ENCODE peak calls at places on chromosomes 13 and 19, in six cellular contexts. Q is K562, U is GM12878, W is GM12892, F is H1, G is HepG2. N is an unnamed sample.
A peak's percentile ranks its signal among the peaks of the same experiment; 100 is the strongest.

GRCh38 chr13:98520674-98521449 is 56.0 kb downstream of the STK24 start:
- DNase-seq in Q (no peak), U (no peak), W (no peak), F (no peak), G (no peak), N (no peak)

GRCh38 chr19:33134571-33135041 is 2.7 kb downstream of the WDR88 start:
- DNase-seq in Q (peak; percentile 33), U (no peak), W (no peak), F (no peak), G (no peak), N (peak; percentile 41)

GRCh38 chr19:10419646-10420443 is 493 bp upstream of the PDE4A start:
- DNase-seq in Q (peak; percentile 96), U (no peak), W (no peak), F (peak; percentile 94), G (no peak), N (peak; percentile 53)

GRCh38 chr13:45623516-45624090 is 8.1 kb upstream of the ERICH6B start:
- DNase-seq in Q (peak; percentile 20), U (peak; percentile 21), W (no peak), F (no peak), G (peak; percentile 19), N (no peak)

GRCh38 chr19:4807188-4807587 is 15.7 kb downstream of the FEM1A start:
- DNase-seq in Q (no peak), U (no peak), W (no peak), F (no peak), G (no peak), N (no peak)

GRCh38 chr19:42352216-42352892 is 26.9 kb downstream of the MEGF8 start:
- DNase-seq in Q (peak; percentile 26), U (no peak), W (no peak), F (no peak), G (no peak), N (peak; percentile 58)

GRCh38 chr19:2511570-2511969 is 35.6 kb downstream of the GADD45B start:
- DNase-seq in Q (no peak), U (no peak), W (no peak), F (no peak), G (no peak), N (no peak)

GRCh38 chr19:4337906-4338440 is 654 bp downstream of the STAP2 start:
- DNase-seq in Q (no peak), U (no peak), W (no peak), F (no peak), G (peak; percentile 76), N (no peak)

GRCh38 chr19:50359432-50359818 is 6.0 kb downstream of the NAPSA start:
- DNase-seq in Q (no peak), U (no peak), W (no peak), F (no peak), G (no peak), N (no peak)

GRCh38 chr19:50361290-50362029 is 4.0 kb downstream of the NAPSA start:
- DNase-seq in Q (peak; percentile 85), U (no peak), W (no peak), F (no peak), G (no peak), N (no peak)

GRCh38 chr19:50358483-50359431 is 6.7 kb downstream of the NAPSA start:
- DNase-seq in Q (peak; percentile 97), U (peak; percentile 48), W (peak; percentile 77), F (no peak), G (no peak), N (peak; percentile 73)

GRCh38 chr19:50356691-50357177 is 8.7 kb downstream of the NAPSA start:
- DNase-seq in Q (no peak), U (no peak), W (no peak), F (no peak), G (no peak), N (no peak)

GRCh38 chr19:50357178-50358100 is 8.0 kb downstream of the NAPSA start:
- DNase-seq in Q (peak; percentile 81), U (peak; percentile 46), W (peak; percentile 53), F (peak; percentile 56), G (peak; percentile 52), N (peak; percentile 44)
- TF ChIP-seq POLR2A in Q (peak; percentile 3), U (peak; percentile 70), W (peak; percentile 42), F (no peak), G (no peak), N (peak; percentile 37)

GRCh38 chr19:16052353-16052752 is 23.9 kb upstream of the TPM4 start:
- DNase-seq in Q (no peak), U (no peak), W (no peak), F (no peak), G (no peak), N (no peak)
- TF ChIP-seq POLR2AphosphoS5 in Q (no peak), U (no peak), W (no peak), F (no peak), G (no peak), N (no peak)

GRCh38 chr19:44728178-44728577 is 20.3 kb upstream of the BCL3 start:
- DNase-seq in Q (no peak), U (no peak), W (no peak), F (no peak), G (no peak), N (no peak)

GRCh38 chr19:44725684-44726083 is 22.8 kb upstream of the BCL3 start:
- DNase-seq in Q (no peak), U (no peak), W (no peak), F (no peak), G (no peak), N (no peak)

GRCh38 chr19:44723952-44724319 is 24.6 kb upstream of the BCL3 start:
- DNase-seq in Q (peak; percentile 83), U (peak; percentile 54), W (peak; percentile 74), F (peak; percentile 62), G (peak; percentile 64), N (peak; percentile 74)

GRCh38 chr19:44725251-44725650 is 23.3 kb upstream of the BCL3 start:
- DNase-seq in Q (no peak), U (no peak), W (no peak), F (no peak), G (peak; percentile 77), N (no peak)

DNA sequence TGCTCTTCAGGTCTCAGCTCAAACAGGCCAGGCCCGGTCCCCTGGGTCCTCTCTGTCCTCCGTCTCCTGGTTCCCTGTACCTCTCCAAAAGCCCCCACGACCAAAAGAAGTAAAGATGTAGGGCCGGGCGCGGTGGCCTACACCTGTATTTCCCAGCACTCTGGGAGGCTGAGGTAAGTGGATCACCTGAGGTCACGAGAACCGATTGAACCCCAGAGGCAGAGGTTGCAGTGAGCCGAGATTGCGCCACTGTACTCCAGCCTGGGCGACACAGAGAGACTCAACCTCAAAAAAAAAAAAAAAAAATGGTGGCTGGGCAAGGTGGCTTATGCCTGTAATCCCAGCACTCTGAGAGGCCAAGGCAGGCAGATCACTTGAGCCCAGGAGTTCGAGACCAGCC is 22.0 kb upstream of the BCL3 start:
- DNase-seq in Q (no peak), U (no peak), W (no peak), F (no peak), G (peak; percentile 39), N (no peak)
- TF ChIP-seq TAF1 in Q (no peak), U (no peak), W (no peak), F (no peak), G (no peak), N (no peak)

GRCh38 chr19:19033426-19034203 is at the start of the genes ARMC6 and SUGP2:
- DNase-seq in Q (peak; percentile 98), U (peak; percentile 76), W (peak; percentile 95), F (peak; percentile 72), G (peak; percentile 74), N (peak; percentile 95)
- TF ChIP-seq POLR2A in Q (peak; percentile 69), U (peak; percentile 84), W (peak; percentile 71), F (no peak), G (peak; percentile 73), N (peak; percentile 46)

DNA sequence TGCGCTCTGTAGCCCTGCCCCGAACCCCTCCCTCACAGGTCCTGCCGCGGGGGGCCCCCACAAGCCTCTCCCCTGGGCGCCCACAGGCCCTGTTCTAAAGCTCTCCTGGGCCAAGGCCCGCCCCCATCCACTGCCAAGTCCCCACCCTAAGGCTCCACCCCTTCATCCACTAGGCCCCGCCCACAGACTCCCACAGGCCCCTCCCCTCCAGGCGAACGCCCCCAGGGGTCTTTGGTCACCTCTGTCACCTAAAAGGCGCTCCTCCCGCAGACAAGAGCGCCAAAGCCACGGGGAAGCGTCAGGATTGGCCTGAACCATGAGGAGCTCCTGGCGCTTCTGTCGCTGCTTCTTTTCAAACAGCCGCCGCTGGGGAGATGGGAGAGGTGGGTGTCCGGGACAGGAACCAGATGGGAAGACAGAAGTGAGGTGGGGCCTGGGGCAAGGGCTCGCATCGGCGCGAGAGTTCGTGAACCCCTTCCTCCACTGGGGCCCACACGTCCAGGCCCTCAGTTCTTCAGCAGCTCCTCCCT is 2.3 kb downstream of the TULP2 start:
- DNase-seq in Q (peak; percentile 84), U (no peak), W (peak; percentile 82), F (peak; percentile 64), G (no peak), N (no peak)
- TF ChIP-seq POLR2AphosphoS5 in Q (no peak), U (no peak), W (no peak), F (no peak), G (no peak), N (no peak)

GRCh38 chr13:97140611-97141010 is 81.5 kb upstream of the MBNL2 start:
- DNase-seq in Q (no peak), U (no peak), W (no peak), F (no peak), G (no peak), N (no peak)
- TF ChIP-seq TAF1 in Q (no peak), U (no peak), W (no peak), F (no peak), G (no peak), N (no peak)

N was measured in GM12891.